ENCODE peak calls at places on chromosomes 16 and 17, in four cellular contexts. A, K, Q and H are unnamed samples.

GRCh38 chr16:79367822-79368221 is 232.7 kb downstream of the MAF start:
- DNase-seq in A (no peak), Q (no peak), K (no peak), H (no peak)

GRCh38 chr17:41111151-41111885 is 6.1 kb downstream of the KRTAP4-9 start:
- DNase-seq in Q (no peak), A (no peak), K (no peak), H (no peak)

GRCh38 chr17:77319211-77320031 is 178.7 kb downstream of the SEC14L1 start:
- DNase-seq in Q (peak), A (peak), K (peak), H (peak)

GRCh38 chr17:62626719-62627218 is 701 bp upstream of the MRC2 start:
- DNase-seq in Q (peak), K (peak), A (peak), H (peak)

GRCh38 chr17:61579961-61580360 is 11.1 kb downstream of the NACA2 start:
- DNase-seq in K (no peak), A (no peak), Q (no peak), H (no peak)

GRCh38 chr17:74205274-74205673 is 1.8 kb downstream of the RPL38 start:
- DNase-seq in Q (no peak), K (no peak), A (no peak), H (no peak)

GRCh38 chr17:70207184-70207583 is 37.9 kb downstream of the KCNJ2 start:
- DNase-seq in A (no peak), Q (no peak), K (no peak), H (no peak)

GRCh38 chr17:42750730-42751356 is 6.0 kb upstream of the EZH1 start:
- DNase-seq in Q (no peak), A (no peak), K (no peak), H (no peak)

GRCh38 chr16:25691519-25692091 is at the start of gene HS3ST4:
- DNase-seq in Q (peak), K (no peak), A (no peak), H (no peak)

GRCh38 chr16:4511441-4512082 is 27.0 kb downstream of the CDIP1 start:
- DNase-seq in A (peak), Q (peak), K (peak), H (peak)

GRCh38 chr17:12222392-12222791 is 201.7 kb downstream of the MAP2K4 start:
- DNase-seq in A (no peak), Q (no peak), K (no peak), H (no peak)

GRCh38 chr17:6712854-6713129 is 377 bp downstream of the SLC13A5 start:
- DNase-seq in Q (no peak), A (no peak), K (no peak), H (no peak)

GRCh38 chr16:60204221-60204620 is 1470.1 kb upstream of the GOT2 start:
- DNase-seq in Q (peak), K (no peak), A (peak), H (no peak)

GRCh38 chr17:32723310-32723955 is 153.5 kb downstream of the MYO1D start:
- DNase-seq in Q (peak), A (no peak), K (no peak), H (no peak)

GRCh38 chr16:11302977-11303376 is 21.8 kb upstream of the PRM1 start:
- DNase-seq in A (no peak), Q (no peak), K (no peak), H (no peak)

GRCh38 chr16:31094088-31094423 is 541 bp downstream of the VKORC1 start:
- DNase-seq in A (no peak), Q (peak), K (peak), H (peak)

GRCh38 chr17:21388066-21388465 is 11.9 kb downstream of the KCNJ12 start:
- DNase-seq in A (no peak), Q (no peak), K (no peak), H (peak)

GRCh38 chr16:88569614-88569984 is 604 bp upstream of the ZC3H18 start:
- DNase-seq in Q (peak), K (no peak), A (peak), H (peak)

GRCh38 chr17:58577696-58578095 is 63.3 kb upstream of the MTMR4 start:
- DNase-seq in A (peak), K (peak), Q (peak), H (peak)

GRCh38 chr17:9577402-9577709 is 914 bp downstream of the CFAP52 start:
- DNase-seq in K (no peak), A (peak), Q (peak), H (no peak)

GRCh38 chr16:52529226-52529625 is 17.7 kb downstream of the TOX3 start:
- DNase-seq in Q (no peak), A (no peak), K (no peak), H (no peak)

GRCh38 chr16:82657239-82657638 is 30.5 kb downstream of the CDH13 start:
- DNase-seq in Q (peak), K (no peak), A (peak), H (peak)

GRCh38 chr17:62140836-62141235 is 75.8 kb upstream of the MED13 start:
- DNase-seq in A (no peak), K (peak), Q (peak), H (no peak)

GRCh38 chr16:4377573-4378146 is 6.0 kb downstream of the VASN start:
- DNase-seq in K (no peak), Q (no peak), A (no peak), H (no peak)

GRCh38 chr16:50213939-50214519 is 52.3 kb upstream of the ADCY7 start:
- DNase-seq in Q (peak), K (no peak), A (peak), H (peak)

GRCh38 chr17:78759203-78759968 is 22.7 kb downstream of the CYTH1 start:
- DNase-seq in Q (peak), A (peak), K (no peak), H (peak)

GRCh38 chr16:86647561-86647960 is 69.2 kb downstream of the FOXL1 start:
- DNase-seq in Q (no peak), K (no peak), A (no peak), H (no peak)

GRCh38 chr16:4425378-4426020 is at the start of gene DNAJA3:
- DNase-seq in A (peak), Q (peak), K (peak), H (peak)

GRCh38 chr16:49580751-49581303 is 207.2 kb downstream of the C16orf78 start:
- DNase-seq in A (no peak), K (no peak), Q (no peak), H (peak)

GRCh38 chr17:29193146-29193545 is 12.9 kb upstream of the MYO18A start:
- DNase-seq in A (no peak), Q (no peak), K (no peak), H (no peak)

GRCh38 chr17:31537558-31537957 is 146.1 kb downstream of the RAB11FIP4 start:
- DNase-seq in K (no peak), Q (no peak), A (peak), H (peak)

GRCh38 chr16:49282690-49283375 is 1.2 kb upstream of the CBLN1 start:
- DNase-seq in K (peak), Q (peak), A (no peak), H (no peak)

GRCh38 chr16:27245276-27246231 is 23.0 kb downstream of the NSMCE1 start:
- DNase-seq in Q (peak), K (no peak), A (peak), H (peak)

GRCh38 chr17:16083223-16083622 is 83.6 kb downstream of the TTC19 start:
- DNase-seq in A (no peak), Q (no peak), K (no peak), H (no peak)

GRCh38 chr17:77098884-77099545 is 41.8 kb upstream of the SEC14L1 start:
- DNase-seq in K (peak), Q (peak), A (peak), H (peak)

GRCh38 chr17:17131876-17132275 is 74.3 kb downstream of the PLD6 start:
- DNase-seq in Q (no peak), A (no peak), K (no peak), H (no peak)

DNA sequence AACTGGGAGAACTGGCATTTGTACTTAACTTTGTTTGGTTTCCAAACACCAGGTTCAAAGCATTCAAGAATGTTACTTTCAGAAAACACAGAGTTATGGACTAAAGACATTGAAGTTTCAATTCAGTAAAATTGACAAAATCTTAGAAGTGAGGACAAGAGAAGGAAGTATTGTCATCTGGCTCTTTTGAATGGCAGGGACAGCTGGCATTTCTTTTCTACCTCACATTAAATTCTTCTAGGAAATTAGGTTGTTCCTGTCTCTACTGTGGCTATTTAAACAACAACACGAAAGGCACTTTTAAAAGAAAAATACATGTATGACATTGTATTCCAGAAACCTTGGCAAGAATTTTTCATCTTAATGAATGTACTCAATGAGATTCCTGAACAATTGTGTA is 600.0 kb upstream of the CA10 start:
- DNase-seq in Q (no peak), A (no peak), K (no peak), H (no peak)
- TF ChIP-seq CTCF in Q (no peak), A (no peak), K (no peak), H (no peak)

DNA sequence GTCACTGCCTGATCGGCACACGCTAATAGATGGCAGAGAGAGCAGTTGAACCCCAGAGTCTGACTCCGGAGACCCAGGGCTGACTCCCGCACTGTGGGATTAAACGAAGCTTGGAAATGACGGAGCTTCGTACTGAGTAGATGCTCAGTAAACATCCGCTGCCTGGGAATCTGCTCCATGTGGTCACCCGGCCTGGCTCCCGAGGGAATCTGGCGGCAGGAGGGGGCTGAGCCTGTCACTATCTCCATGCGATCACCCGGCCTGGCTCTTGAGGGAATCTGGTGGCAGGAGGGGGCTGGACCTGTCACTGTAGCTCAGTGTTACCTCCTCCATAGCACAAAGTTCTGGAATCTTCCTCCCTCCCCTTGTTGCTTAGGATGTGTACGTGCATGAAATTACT is 139.7 kb upstream of the CIBAR2 start:
- DNase-seq in A (no peak), K (no peak), Q (no peak), H (no peak)
- H3K4me3 ChIP-seq in A (no peak), K (no peak), Q (no peak), H (no peak)

DNA sequence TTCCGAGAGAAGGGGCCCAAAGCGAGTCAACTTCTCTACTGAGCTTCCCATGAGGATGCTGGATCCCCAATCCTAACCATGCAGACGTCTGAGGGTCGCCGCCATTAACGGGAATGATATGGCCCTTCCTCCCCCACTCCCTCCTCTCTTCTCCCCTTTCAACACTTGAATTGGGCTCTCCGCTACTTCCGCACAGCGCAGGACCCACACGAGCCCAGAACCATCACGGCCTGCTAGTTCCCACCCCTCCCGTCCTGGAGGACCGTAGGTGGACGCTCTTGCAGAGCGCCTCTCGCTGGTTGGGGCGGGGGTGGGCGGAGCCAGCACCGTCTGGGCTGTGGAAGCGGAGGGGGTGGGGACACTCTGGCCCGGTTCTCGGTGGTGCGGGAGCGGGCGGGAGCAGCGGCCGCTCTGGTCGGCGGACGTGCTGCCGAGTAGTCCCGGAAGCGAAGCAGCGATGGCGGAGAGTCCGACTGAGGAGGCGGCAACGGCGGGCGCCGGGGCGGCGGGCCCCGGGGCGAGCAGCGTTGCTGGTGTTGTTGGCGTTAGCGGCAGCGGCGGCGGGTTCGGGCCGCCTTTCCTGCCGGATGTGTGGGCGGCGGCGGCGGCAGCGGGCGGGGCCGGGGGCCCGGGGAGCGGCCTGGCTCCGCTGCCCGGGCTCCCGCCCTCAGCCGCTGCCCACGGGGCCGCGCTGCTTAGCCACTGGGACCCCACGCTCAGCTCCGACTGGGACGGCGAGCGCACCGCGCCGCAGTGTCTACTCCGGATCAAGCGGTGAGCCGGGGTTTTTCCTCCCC is at the start of gene UBE2Z:
- DNase-seq in A (peak), K (peak), Q (peak), H (peak)
- TF ChIP-seq CTCF in A (no peak), K (no peak), Q (no peak), H (no peak)

GRCh38 chr17:48453447-48453846 is 23.4 kb upstream of the SKAP1 start:
- DNase-seq in K (no peak), A (no peak), Q (no peak), H (no peak)
- H3K4me3 ChIP-seq in K (no peak), A (no peak), Q (no peak), H (no peak)

GRCh38 chr17:81129289-81129688 is 36.0 kb upstream of the PVALEF start:
- DNase-seq in Q (no peak), A (no peak), K (no peak), H (no peak)
- TF ChIP-seq CTCF in Q (no peak), A (no peak), K (no peak), H (no peak)

GRCh38 chr17:75876938-75877751 is 1.2 kb downstream of the TRIM47 start:
- DNase-seq in A (peak), Q (peak), K (peak), H (peak)

GRCh38 chr17:75875940-75876189 is 2.5 kb downstream of the TRIM47 start:
- DNase-seq in K (no peak), A (no peak), Q (no peak), H (no peak)

GRCh38 chr17:75875182-75875939 is 3.0 kb downstream of the TRIM47 start:
- DNase-seq in K (peak), Q (no peak), A (no peak), H (no peak)

GRCh38 chr17:75877752-75878173 is 618 bp downstream of the TRIM47 start:
- DNase-seq in K (peak), Q (peak), A (peak), H (peak)

GRCh38 chr17:75876190-75876937 is 2.0 kb downstream of the TRIM47 start:
- DNase-seq in K (peak), A (no peak), Q (no peak), H (no peak)
- H3K4me3 ChIP-seq in K (peak), A (peak), Q (peak), H (peak)

DNA sequence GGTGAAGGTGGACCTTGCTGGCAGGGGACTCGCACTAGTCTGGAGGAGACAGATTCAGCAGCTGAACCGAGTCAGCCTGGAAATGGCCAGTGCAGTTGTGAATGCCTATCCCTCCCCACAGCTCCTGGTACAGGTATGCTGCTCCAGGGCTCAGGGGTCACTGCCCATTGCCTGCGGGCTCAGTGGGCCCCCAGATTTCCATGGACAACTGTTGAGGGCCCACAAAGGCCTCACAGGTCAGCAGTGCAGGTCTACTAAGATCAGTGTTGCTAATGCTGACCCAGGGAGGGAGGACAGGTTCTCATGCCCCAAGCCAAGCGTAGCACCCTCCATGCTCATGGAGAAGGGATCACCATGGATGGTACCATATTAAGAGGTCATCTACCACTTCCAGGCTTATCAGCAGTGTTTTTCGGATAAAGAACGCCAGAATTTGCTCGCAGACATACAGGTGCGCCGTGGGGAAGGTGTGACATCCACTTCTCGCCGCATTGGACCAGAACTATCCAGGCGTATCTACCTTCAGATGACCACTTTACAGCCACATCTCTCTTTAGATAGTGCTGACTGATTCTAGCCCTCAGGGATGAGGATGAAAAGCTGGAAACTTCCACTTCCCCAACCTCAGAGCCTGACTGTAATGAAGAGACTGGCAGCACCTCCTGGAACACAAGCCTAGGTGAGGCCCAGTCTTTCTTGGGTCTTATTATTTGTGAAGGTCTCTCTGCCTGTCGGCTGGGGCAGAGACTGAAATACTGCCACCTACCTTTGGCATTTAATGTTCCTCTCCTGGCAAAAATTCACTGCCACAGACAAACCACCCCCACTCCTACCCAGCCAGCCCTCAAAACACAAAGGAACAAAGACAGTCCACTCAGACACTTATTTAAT is 7.6 kb downstream of the EME1 start:
- DNase-seq in K (no peak), A (no peak), Q (no peak), H (no peak)
- TF ChIP-seq CTCF in K (no peak), A (peak), Q (no peak), H (peak)

GRCh38 chr16:56988948-56989945 is at the start of gene NLRC5:
- DNase-seq in Q (peak), K (peak), A (peak), H (peak)

GRCh38 chr16:56987692-56988091 is 1.7 kb upstream of the NLRC5 start:
- DNase-seq in Q (no peak), K (no peak), A (no peak), H (no peak)

GRCh38 chr16:56989988-56990387 is 631 bp downstream of the NLRC5 start:
- DNase-seq in Q (no peak), A (no peak), K (no peak), H (no peak)

GRCh38 chr16:56986361-56986760 is 3.0 kb upstream of the NLRC5 start:
- DNase-seq in A (no peak), K (no peak), Q (no peak), H (no peak)

DNA sequence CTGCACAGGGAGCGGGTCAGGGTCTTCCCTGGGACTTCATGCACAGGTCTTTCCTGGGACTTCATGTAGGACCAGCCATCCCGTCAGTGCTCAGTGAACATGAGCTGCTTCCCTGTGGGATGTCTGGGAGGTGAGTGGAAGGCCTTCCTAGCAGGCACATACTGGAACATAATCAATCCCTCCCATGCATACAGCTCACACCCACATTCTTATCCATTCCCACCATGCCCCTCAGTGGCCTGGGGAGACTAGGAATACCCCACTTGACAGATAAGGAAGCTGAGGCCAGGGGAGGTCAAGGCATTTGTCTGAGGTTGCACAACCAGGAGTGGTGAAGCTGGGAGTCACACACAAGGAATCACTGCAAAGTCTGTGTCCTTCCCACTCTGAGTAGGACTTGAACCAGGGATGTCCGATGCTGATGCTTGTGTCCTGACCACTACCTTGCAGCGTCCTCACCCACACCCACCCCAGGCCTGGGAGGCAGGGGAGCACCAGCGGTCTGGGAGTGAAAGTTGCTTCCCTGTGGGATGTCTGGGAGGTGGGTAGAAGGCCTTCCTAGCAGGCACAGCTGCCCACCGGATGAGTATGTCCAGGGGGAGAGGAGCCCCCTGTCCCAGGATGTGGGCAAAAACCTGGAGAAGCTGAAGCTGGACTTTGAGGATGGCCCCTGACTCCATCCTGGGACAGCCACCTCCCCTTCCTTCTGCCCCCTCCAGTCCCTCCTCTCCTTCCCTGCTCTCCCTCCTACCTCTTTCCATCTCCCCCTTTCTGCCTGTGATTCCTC is 1.0 kb upstream of the NLRC5 start:
- DNase-seq in A (peak), Q (peak), K (no peak), H (peak)
- H3K4me3 ChIP-seq in A (peak), Q (peak), K (peak), H (peak)